ENCODE peak calls at places on chromosomes 6 and 20, in six cellular contexts. J, U, N, R, G and I are unnamed samples.

GRCh38 chr6:150730801-150731445 is 131.2 kb downstream of the PLEKHG1 start:
- DNase-seq in J (no peak), U (no peak), N (no peak), R (no peak), G (no peak), I (no peak)

GRCh38 chr20:48143435-48144081 is 358.3 kb upstream of the SULF2 start:
- DNase-seq in J (no peak), U (no peak), N (no peak), R (no peak), G (no peak), I (no peak)

GRCh38 chr6:5461365-5461764 is 200.1 kb downstream of the FARS2 start:
- DNase-seq in J (no peak), U (no peak), N (no peak), R (no peak), G (no peak), I (no peak)

GRCh38 chr6:151310852-151311767 is 71.3 kb downstream of the AKAP12 start:
- DNase-seq in J (no peak), U (no peak), N (no peak), R (no peak), G (no peak), I (no peak)

GRCh38 chr6:96450082-96450759 is 71.4 kb upstream of the UFL1 start:
- DNase-seq in J (no peak), U (no peak), N (no peak), R (no peak), G (no peak), I (no peak)

GRCh38 chr6:37897321-37897720 is 77.8 kb downstream of the ZFAND3 start:
- DNase-seq in J (no peak), U (no peak), N (no peak), R (no peak), G (no peak), I (no peak)

GRCh38 chr6:4928426-4928825 is 75.4 kb downstream of the RPP40 start:
- DNase-seq in J (no peak), U (no peak), N (no peak), R (no peak), G (no peak), I (no peak)

GRCh38 chr20:11140359-11140758 is 466.6 kb upstream of the JAG1 start:
- DNase-seq in J (no peak), U (no peak), N (no peak), R (peak; percentile 3), G (no peak), I (no peak)

GRCh38 chr6:105902401-105903031 is 183.6 kb upstream of the PRDM1 start:
- DNase-seq in J (no peak), U (no peak), N (no peak), R (no peak), G (no peak), I (no peak)

GRCh38 chr6:87165169-87165568 is 9.8 kb downstream of the ZNF292 start:
- DNase-seq in J (no peak), U (no peak), N (no peak), R (no peak), G (no peak), I (no peak)

GRCh38 chr6:74369556-74369993 is 673.6 kb downstream of the CD109 start:
- DNase-seq in J (no peak), U (no peak), N (no peak), R (peak; percentile 82), G (no peak), I (no peak)

GRCh38 chr6:2028457-2029038 is 216.9 kb downstream of the GMDS start:
- DNase-seq in J (no peak), U (no peak), N (no peak), R (no peak), G (no peak), I (no peak)

GRCh38 chr6:163195721-163196691 is 218.5 kb upstream of the QKI start:
- DNase-seq in J (no peak), U (no peak), N (no peak), R (no peak), G (no peak), I (no peak)

GRCh38 chr6:2127484-2127911 is 117.9 kb downstream of the GMDS start:
- DNase-seq in J (no peak), U (no peak), N (peak; percentile 50), R (no peak), G (peak; percentile 55), I (no peak)

GRCh38 chr6:90048191-90048969 is 154.1 kb downstream of the GJA10 start:
- DNase-seq in J (no peak), U (no peak), N (no peak), R (no peak), G (no peak), I (no peak)

GRCh38 chr6:99868074-99868702 is 125.8 kb downstream of the MCHR2 start:
- DNase-seq in J (no peak), U (peak; percentile 80), N (peak; percentile 69), R (peak; percentile 36), G (peak; percentile 61), I (peak; percentile 32)

GRCh38 chr6:169230923-169231789 is 22.5 kb downstream of the THBS2 start:
- DNase-seq in J (no peak), U (no peak), N (no peak), R (no peak), G (no peak), I (no peak)

GRCh38 chr6:43273707-43274106 is 24.4 kb upstream of the SLC22A7 start:
- DNase-seq in J (no peak), U (no peak), N (no peak), R (no peak), G (no peak), I (no peak)

GRCh38 chr20:46458891-46459750 is 52.7 kb upstream of the ELMO2 start:
- DNase-seq in J (no peak), U (peak; percentile 93), N (no peak), R (no peak), G (peak; percentile 21), I (no peak)

GRCh38 chr6:33621396-33622388 is 570 bp downstream of the ITPR3 start:
- DNase-seq in J (no peak), U (peak; percentile 70), N (peak; percentile 66), R (no peak), G (peak; percentile 58), I (peak; percentile 37)

GRCh38 chr6:136587527-136587926 is 37.3 kb upstream of the MAP7 start:
- DNase-seq in J (no peak), U (no peak), N (no peak), R (no peak), G (no peak), I (no peak)

GRCh38 chr6:136582702-136583471 is 32.7 kb upstream of the MAP7 start:
- DNase-seq in J (no peak), U (no peak), N (no peak), R (peak; percentile 66), G (no peak), I (no peak)

GRCh38 chr6:136591617-136592016 is 41.4 kb upstream of the MAP7 start:
- DNase-seq in J (no peak), U (no peak), N (no peak), R (no peak), G (no peak), I (no peak)

GRCh38 chr6:136586295-136586694 is 36.1 kb upstream of the MAP7 start:
- DNase-seq in J (no peak), U (no peak), N (no peak), R (peak; percentile 87), G (no peak), I (no peak)
- H3K27ac ChIP-seq in J (no peak overlapping the region), U (no peak overlapping the region), N (no peak overlapping the region), R (peak overlapping the region; percentile 83), G (peak overlapping the region; percentile 49), I (no peak overlapping the region)

GRCh38 chr6:78438135-78438534 is 429.2 kb upstream of the IRAK1BP1 start:
- DNase-seq in J (no peak), U (no peak), N (no peak), R (no peak), G (no peak), I (no peak)
- H3K4me3 ChIP-seq in J (no peak overlapping the region), U (no peak overlapping the region), N (no peak overlapping the region), R (no peak overlapping the region), G (no peak overlapping the region), I (no peak overlapping the region)

GRCh38 chr6:157148391-157149323 is 174.7 kb downstream of the TMEM242 start:
- DNase-seq in J (no peak), U (no peak), N (no peak), R (peak; percentile 84), G (peak; percentile 71), I (no peak)
- H3K27ac ChIP-seq in J (no peak overlapping the region), U (peak overlapping the region; percentile 7), N (no peak overlapping the region), R (peak overlapping the region; percentile 99), G (peak overlapping the region; percentile 68), I (no peak overlapping the region)

DNA sequence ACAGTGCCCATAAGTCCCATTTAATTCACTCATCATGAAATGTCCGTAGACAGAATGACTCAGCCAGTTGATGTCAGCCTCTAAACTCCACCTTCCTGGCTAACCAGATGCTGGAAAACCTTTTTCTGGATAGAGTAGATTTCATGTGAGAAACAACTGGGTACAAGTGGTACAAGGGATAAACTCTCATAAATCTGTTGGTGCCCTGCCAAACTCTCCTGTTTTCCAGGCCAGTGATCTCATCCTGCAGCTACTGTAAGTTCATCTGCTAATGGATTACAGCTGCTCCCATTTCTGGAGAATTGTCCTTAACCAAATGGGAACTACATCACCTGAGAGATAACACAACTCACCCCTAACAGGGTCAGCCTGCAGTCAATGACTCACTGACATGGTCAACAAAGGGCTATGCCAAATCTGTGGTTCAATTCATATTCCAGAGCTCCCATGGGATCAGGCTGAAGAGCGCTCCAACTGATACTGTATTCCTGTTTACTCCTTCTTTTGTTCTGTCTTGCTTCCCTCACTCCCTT is 210.1 kb upstream of the HDDC2 start:
- DNase-seq in J (no peak), U (no peak), N (no peak), R (no peak), G (no peak), I (no peak)
- H3K4me3 ChIP-seq in J (no peak overlapping the region), U (no peak overlapping the region), N (no peak overlapping the region), R (no peak overlapping the region), G (no peak overlapping the region), I (no peak overlapping the region)

GRCh38 chr6:53282234-53282633 is 66.5 kb downstream of the ELOVL5 start:
- DNase-seq in J (no peak), U (no peak), N (no peak), R (no peak), G (no peak), I (no peak)
- H3K27ac ChIP-seq in J (no peak overlapping the region), U (no peak overlapping the region), N (no peak overlapping the region), R (no peak overlapping the region), G (peak overlapping the region; percentile 36), I (no peak overlapping the region)

DNA sequence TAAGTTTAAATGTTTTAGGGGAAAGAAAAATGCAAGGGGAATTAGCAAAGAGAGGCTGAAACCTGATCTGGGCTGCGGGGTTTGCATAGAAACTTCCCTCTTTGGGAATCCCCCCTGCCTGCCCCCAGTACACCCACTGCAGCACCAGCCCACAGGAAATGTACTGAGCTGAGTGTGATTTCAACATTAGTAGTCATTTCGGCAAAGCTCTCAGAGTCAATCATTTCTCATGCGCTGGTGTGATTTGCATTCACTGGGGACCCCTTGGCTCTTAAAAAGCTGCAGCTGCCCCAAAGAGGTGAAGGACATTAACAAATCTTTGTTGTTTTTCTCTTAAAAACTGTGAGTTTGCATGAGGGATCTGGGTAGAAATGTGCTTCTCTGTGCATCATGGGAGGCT is 859.3 kb downstream of the MAFB start:
- DNase-seq in J (no peak), U (no peak), N (no peak), R (no peak), G (no peak), I (no peak)
- H3K4me3 ChIP-seq in J (no peak overlapping the region), U (no peak overlapping the region), N (no peak overlapping the region), R (no peak overlapping the region), G (no peak overlapping the region), I (no peak overlapping the region)